ENCODE peak calls at places on chromosome X, in ten cellular contexts. One of them, this sample, is unnamed.

GRCh38 chrX:96483642-96484160 is 200.9 kb upstream of the DIAPH2 start:
- DNase-seq in psoas muscle: no peak
- DNase-seq in esophagus muscularis mucosa: no peak
- DNase-seq in HepG2: no peak
- DNase-seq in suprapubic skin: no peak
- DNase-seq in brain microvascular endothelial cell: no peak
- DNase-seq in kidney: no peak
- DNase-seq in endodermal cell: no peak
- DNase-seq in lower leg skin: no peak
- DNase-seq in SK-N-SH: no peak
- DNase-seq in this sample: no peak

GRCh38 chrX:81957900-81958545 is 756.1 kb downstream of the SH3BGRL start:
- DNase-seq in psoas muscle: no peak
- DNase-seq in kidney: no peak
- DNase-seq in lower leg skin: no peak
- DNase-seq in brain microvascular endothelial cell: no peak
- DNase-seq in SK-N-SH: peak
- DNase-seq in HepG2: no peak
- DNase-seq in suprapubic skin: no peak
- DNase-seq in esophagus muscularis mucosa: no peak
- DNase-seq in endodermal cell: no peak
- DNase-seq in this sample: peak

GRCh38 chrX:154458954-154459829 is 1.1 kb downstream of the PLXNA3 start:
- DNase-seq in kidney: no peak
- DNase-seq in HepG2: no peak
- DNase-seq in psoas muscle: no peak
- DNase-seq in brain microvascular endothelial cell: no peak
- DNase-seq in lower leg skin: no peak
- DNase-seq in SK-N-SH: peak
- DNase-seq in suprapubic skin: no peak
- DNase-seq in esophagus muscularis mucosa: no peak
- DNase-seq in endodermal cell: peak
- DNase-seq in this sample: no peak

GRCh38 chrX:74579597-74580209 is 34.7 kb downstream of the RLIM start:
- DNase-seq in SK-N-SH: no peak
- DNase-seq in psoas muscle: no peak
- DNase-seq in lower leg skin: no peak
- DNase-seq in endodermal cell: no peak
- DNase-seq in suprapubic skin: no peak
- DNase-seq in kidney: no peak
- DNase-seq in esophagus muscularis mucosa: no peak
- DNase-seq in brain microvascular endothelial cell: no peak
- DNase-seq in HepG2: no peak
- DNase-seq in this sample: peak

GRCh38 chrX:131778269-131779218 is 234.7 kb downstream of the OR13H1 start:
- DNase-seq in brain microvascular endothelial cell: peak
- DNase-seq in endodermal cell: no peak
- DNase-seq in esophagus muscularis mucosa: no peak
- DNase-seq in HepG2: no peak
- DNase-seq in kidney: no peak
- DNase-seq in SK-N-SH: peak
- DNase-seq in suprapubic skin: peak
- DNase-seq in psoas muscle: peak
- DNase-seq in lower leg skin: peak
- DNase-seq in this sample: no peak

GRCh38 chrX:41779058-41779564 is 55.1 kb downstream of the GPR82 start:
- DNase-seq in lower leg skin: no peak
- DNase-seq in psoas muscle: no peak
- DNase-seq in esophagus muscularis mucosa: no peak
- DNase-seq in kidney: no peak
- DNase-seq in SK-N-SH: no peak
- DNase-seq in suprapubic skin: no peak
- DNase-seq in endodermal cell: no peak
- DNase-seq in HepG2: peak
- DNase-seq in brain microvascular endothelial cell: peak
- DNase-seq in this sample: peak

GRCh38 chrX:123698979-123699378 is 33.9 kb downstream of the THOC2 start:
- DNase-seq in endodermal cell: no peak
- DNase-seq in SK-N-SH: no peak
- DNase-seq in psoas muscle: no peak
- DNase-seq in kidney: no peak
- DNase-seq in esophagus muscularis mucosa: no peak
- DNase-seq in brain microvascular endothelial cell: no peak
- DNase-seq in HepG2: no peak
- DNase-seq in suprapubic skin: no peak
- DNase-seq in lower leg skin: no peak
- DNase-seq in this sample: peak

GRCh38 chrX:62839596-62839995 is 511.5 kb downstream of the SPIN4 start:
- DNase-seq in psoas muscle: no peak
- DNase-seq in SK-N-SH: no peak
- DNase-seq in suprapubic skin: no peak
- DNase-seq in HepG2: no peak
- DNase-seq in esophagus muscularis mucosa: no peak
- DNase-seq in endodermal cell: no peak
- DNase-seq in lower leg skin: no peak
- DNase-seq in kidney: no peak
- DNase-seq in brain microvascular endothelial cell: no peak
- DNase-seq in this sample: no peak

GRCh38 chrX:130728208-130728607 is 174.8 kb downstream of the ENOX2 start:
- DNase-seq in psoas muscle: no peak
- DNase-seq in HepG2: no peak
- DNase-seq in suprapubic skin: no peak
- DNase-seq in brain microvascular endothelial cell: no peak
- DNase-seq in kidney: no peak
- DNase-seq in esophagus muscularis mucosa: no peak
- DNase-seq in SK-N-SH: no peak
- DNase-seq in endodermal cell: no peak
- DNase-seq in lower leg skin: no peak
- DNase-seq in this sample: peak

GRCh38 chrX:102950908-102951866 is 14.1 kb downstream of the RAB40AL start:
- DNase-seq in psoas muscle: no peak
- DNase-seq in brain microvascular endothelial cell: peak
- DNase-seq in esophagus muscularis mucosa: no peak
- DNase-seq in HepG2: peak
- DNase-seq in SK-N-SH: peak
- DNase-seq in suprapubic skin: no peak
- DNase-seq in kidney: no peak
- DNase-seq in endodermal cell: peak
- DNase-seq in lower leg skin: no peak
- DNase-seq in this sample: peak
- H3K4me3 ChIP-seq in psoas muscle: no peak
- H3K4me3 ChIP-seq in brain microvascular endothelial cell: peak
- H3K4me3 ChIP-seq in esophagus muscularis mucosa: peak
- H3K4me3 ChIP-seq in HepG2: no peak
- H3K4me3 ChIP-seq in SK-N-SH: peak
- H3K4me3 ChIP-seq in suprapubic skin: peak
- H3K4me3 ChIP-seq in kidney: peak
- H3K4me3 ChIP-seq in endodermal cell: no peak
- H3K4me3 ChIP-seq in lower leg skin: no peak
- H3K4me3 ChIP-seq in this sample: no peak

DNA sequence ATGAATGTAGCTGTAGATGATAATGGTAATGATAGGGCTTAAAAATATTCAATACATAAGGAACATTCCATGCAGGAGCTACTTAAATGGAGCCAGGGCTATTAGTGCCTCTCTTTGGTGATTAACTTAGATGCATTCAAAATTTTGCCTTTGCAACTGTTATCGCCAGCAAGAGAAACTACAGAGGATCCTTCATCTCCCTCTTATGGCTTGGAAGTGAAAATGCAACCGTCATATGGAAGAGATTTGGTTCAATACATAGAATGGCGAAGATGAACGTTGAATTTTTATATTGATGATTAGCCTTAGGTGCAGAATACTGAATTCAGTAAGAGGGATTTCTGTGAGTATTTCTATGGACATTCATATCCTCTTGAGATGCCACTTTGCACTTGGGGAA is 134.5 kb upstream of the NLGN4X start:
- DNase-seq in suprapubic skin: no peak
- DNase-seq in endodermal cell: no peak
- DNase-seq in kidney: no peak
- DNase-seq in brain microvascular endothelial cell: no peak
- DNase-seq in SK-N-SH: peak
- DNase-seq in lower leg skin: no peak
- DNase-seq in esophagus muscularis mucosa: no peak
- DNase-seq in HepG2: no peak
- DNase-seq in psoas muscle: no peak
- DNase-seq in this sample: no peak
- TF ChIP-seq CTCF in suprapubic skin: no peak
- TF ChIP-seq CTCF in endodermal cell: peak
- TF ChIP-seq CTCF in kidney: no peak
- TF ChIP-seq CTCF in brain microvascular endothelial cell: no peak
- TF ChIP-seq CTCF in SK-N-SH: no peak
- TF ChIP-seq CTCF in lower leg skin: no peak
- TF ChIP-seq CTCF in esophagus muscularis mucosa: no peak
- TF ChIP-seq CTCF in HepG2: no peak
- TF ChIP-seq CTCF in psoas muscle: no peak
- TF ChIP-seq CTCF in this sample: no peak

GRCh38 chrX:51496501-51497291 is at the start of gene NUDT11:
- DNase-seq in SK-N-SH: peak
- DNase-seq in lower leg skin: no peak
- DNase-seq in HepG2: no peak
- DNase-seq in suprapubic skin: no peak
- DNase-seq in brain microvascular endothelial cell: peak
- DNase-seq in kidney: peak
- DNase-seq in psoas muscle: peak
- DNase-seq in esophagus muscularis mucosa: no peak
- DNase-seq in endodermal cell: peak
- DNase-seq in this sample: peak

DNA sequence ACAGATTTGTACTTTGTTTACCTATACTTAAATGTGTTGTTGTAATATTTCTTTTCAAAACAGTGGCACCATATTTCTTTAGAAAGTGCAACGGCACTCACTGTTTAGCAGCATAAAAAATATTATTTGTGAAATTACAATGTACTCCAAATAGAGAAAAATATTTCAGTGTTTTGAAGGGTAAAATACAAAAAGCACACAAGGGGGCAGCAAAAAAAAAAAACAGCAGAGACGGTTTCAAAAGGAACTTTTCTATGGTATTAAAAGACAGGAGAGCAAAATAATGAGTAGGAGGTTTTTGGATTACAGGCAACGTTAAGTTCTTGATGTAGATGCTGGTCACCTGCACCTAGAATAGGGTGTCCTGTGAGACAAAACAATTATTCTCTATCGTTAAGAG is 2.0 kb downstream of the NUDT11 start:
- DNase-seq in esophagus muscularis mucosa: no peak
- DNase-seq in kidney: no peak
- DNase-seq in suprapubic skin: no peak
- DNase-seq in endodermal cell: no peak
- DNase-seq in HepG2: no peak
- DNase-seq in SK-N-SH: no peak
- DNase-seq in lower leg skin: no peak
- DNase-seq in psoas muscle: no peak
- DNase-seq in brain microvascular endothelial cell: no peak
- DNase-seq in this sample: peak
- H3K4me3 ChIP-seq in esophagus muscularis mucosa: no peak
- H3K4me3 ChIP-seq in kidney: no peak
- H3K4me3 ChIP-seq in suprapubic skin: no peak
- H3K4me3 ChIP-seq in endodermal cell: peak
- H3K4me3 ChIP-seq in HepG2: no peak
- H3K4me3 ChIP-seq in SK-N-SH: peak
- H3K4me3 ChIP-seq in lower leg skin: no peak
- H3K4me3 ChIP-seq in psoas muscle: no peak
- H3K4me3 ChIP-seq in brain microvascular endothelial cell: no peak
- H3K4me3 ChIP-seq in this sample: no peak

DNA sequence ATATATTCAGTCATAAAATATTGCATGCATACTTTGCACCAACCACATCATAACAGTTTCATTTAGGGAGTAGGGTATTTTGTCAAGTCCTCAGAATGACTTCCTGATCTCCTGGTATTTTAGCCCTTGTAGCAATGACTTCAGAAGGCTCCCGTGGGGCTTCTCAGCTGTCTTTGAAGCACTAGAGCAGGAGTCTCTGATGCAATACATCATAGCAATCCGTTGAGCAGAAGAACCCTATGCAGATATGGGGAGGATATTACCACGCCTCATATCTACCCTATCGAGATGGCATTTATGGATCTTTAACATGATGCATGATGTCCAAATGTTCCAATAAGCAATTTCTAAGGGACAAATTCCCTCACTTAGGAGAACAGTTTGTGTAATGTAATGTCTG is 373.7 kb upstream of the FTHL17 start:
- DNase-seq in HepG2: no peak
- DNase-seq in SK-N-SH: no peak
- DNase-seq in suprapubic skin: no peak
- DNase-seq in endodermal cell: no peak
- DNase-seq in lower leg skin: no peak
- DNase-seq in brain microvascular endothelial cell: no peak
- DNase-seq in kidney: no peak
- DNase-seq in psoas muscle: no peak
- DNase-seq in esophagus muscularis mucosa: no peak
- DNase-seq in this sample: peak
- TF ChIP-seq CTCF in HepG2: no peak
- TF ChIP-seq CTCF in SK-N-SH: no peak
- TF ChIP-seq CTCF in suprapubic skin: no peak
- TF ChIP-seq CTCF in endodermal cell: no peak
- TF ChIP-seq CTCF in lower leg skin: no peak
- TF ChIP-seq CTCF in brain microvascular endothelial cell: no peak
- TF ChIP-seq CTCF in kidney: no peak
- TF ChIP-seq CTCF in psoas muscle: no peak
- TF ChIP-seq CTCF in esophagus muscularis mucosa: no peak
- TF ChIP-seq CTCF in this sample: no peak

GRCh38 chrX:70754169-70754843 is 154.2 kb downstream of the TEX11 start:
- DNase-seq in suprapubic skin: no peak
- DNase-seq in HepG2: no peak
- DNase-seq in endodermal cell: no peak
- DNase-seq in brain microvascular endothelial cell: no peak
- DNase-seq in psoas muscle: no peak
- DNase-seq in lower leg skin: no peak
- DNase-seq in esophagus muscularis mucosa: no peak
- DNase-seq in kidney: no peak
- DNase-seq in SK-N-SH: no peak
- DNase-seq in this sample: no peak

DNA sequence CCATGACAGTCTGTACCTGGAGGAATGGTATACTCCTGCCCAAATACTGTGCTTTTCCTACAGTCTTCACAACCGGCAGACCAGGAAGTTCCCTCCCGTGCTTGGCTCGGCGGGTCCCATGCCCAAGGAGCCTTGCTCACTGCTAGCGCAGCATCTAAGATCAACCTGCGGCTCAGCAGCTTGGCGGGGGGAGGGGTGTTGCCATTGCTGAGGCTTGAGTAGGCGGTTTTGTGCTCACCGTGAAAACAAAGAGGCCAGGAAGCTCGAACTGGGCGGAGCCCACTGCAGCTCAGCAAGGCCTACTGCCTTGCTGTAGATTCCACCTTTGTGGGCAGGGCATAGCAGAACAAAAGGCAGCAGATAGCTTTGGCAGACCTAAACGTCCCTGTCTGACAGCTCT is 152.7 kb downstream of the TEX11 start:
- DNase-seq in suprapubic skin: no peak
- DNase-seq in psoas muscle: no peak
- DNase-seq in brain microvascular endothelial cell: no peak
- DNase-seq in lower leg skin: no peak
- DNase-seq in kidney: no peak
- DNase-seq in HepG2: no peak
- DNase-seq in esophagus muscularis mucosa: no peak
- DNase-seq in SK-N-SH: no peak
- DNase-seq in endodermal cell: peak
- DNase-seq in this sample: no peak
- H3K4me3 ChIP-seq in suprapubic skin: no peak
- H3K4me3 ChIP-seq in psoas muscle: no peak
- H3K4me3 ChIP-seq in brain microvascular endothelial cell: no peak
- H3K4me3 ChIP-seq in lower leg skin: no peak
- H3K4me3 ChIP-seq in kidney: no peak
- H3K4me3 ChIP-seq in HepG2: no peak
- H3K4me3 ChIP-seq in esophagus muscularis mucosa: no peak
- H3K4me3 ChIP-seq in SK-N-SH: no peak
- H3K4me3 ChIP-seq in endodermal cell: no peak
- H3K4me3 ChIP-seq in this sample: no peak